ENCODE peak calls at places on chromosomes 16 and 17, in ten cellular contexts. K is adrenal gland; B is WTC11; L is osteocyte; A is endothelial cell of umbilical vein; E is AG09309; W is GM13976; D is CD8-positive, alpha-beta T cell; M is stomach; T is psoas muscle. N is an unnamed sample.

GRCh38 chr16:84194470-84195200 is 3.7 kb downstream of the ADAD2 start:
- DNase-seq in T (no peak), W (no peak), K (peak; percentile 69), D (peak; percentile 15), M (no peak), E (no peak), B (no peak), L (no peak), A (no peak), N (no peak)

GRCh38 chr17:5815396-5815795 is 231.1 kb upstream of the NLRP1 start:
- DNase-seq in A (no peak), E (no peak), B (no peak), K (no peak), D (no peak), M (no peak), T (no peak), L (peak; percentile 80), W (no peak), N (no peak)

GRCh38 chr17:77842148-77842905 is 116.2 kb upstream of the TNRC6C start:
- DNase-seq in M (no peak), T (no peak), K (no peak), A (peak; percentile 39), E (no peak), B (peak; percentile 8), D (no peak), W (no peak), L (no peak), N (peak; percentile 60)

GRCh38 chr16:70663524-70664324 is 17.4 kb downstream of the IL34 start:
- DNase-seq in K (no peak), L (peak; percentile 83), W (peak; percentile 31), B (no peak), M (no peak), A (no peak), T (no peak), E (no peak), D (no peak), N (peak; percentile 90)

GRCh38 chr17:49624896-49625295 is 49.2 kb downstream of the NXPH3 start:
- DNase-seq in L (no peak), D (no peak), T (no peak), B (no peak), W (no peak), E (no peak), A (no peak), K (no peak), M (no peak), N (no peak)

GRCh38 chr17:15921640-15922039 is 23.3 kb upstream of the ADORA2B start:
- DNase-seq in D (no peak), L (no peak), K (no peak), M (no peak), B (no peak), A (no peak), T (no peak), E (no peak), W (no peak), N (no peak)

GRCh38 chr17:31488264-31488981 is 96.9 kb downstream of the RAB11FIP4 start:
- DNase-seq in L (no peak), B (peak; percentile 56), W (no peak), A (no peak), T (no peak), K (no peak), D (no peak), M (peak; percentile 61), E (no peak), N (no peak)

GRCh38 chr17:70558821-70559220 is 389.5 kb downstream of the KCNJ2 start:
- DNase-seq in A (peak; percentile 90), W (no peak), E (no peak), M (no peak), B (no peak), L (no peak), T (no peak), K (no peak), D (no peak), N (no peak)

GRCh38 chr16:58658796-58659211 is 25.8 kb downstream of the SLC38A7 start:
- DNase-seq in K (no peak), B (no peak), A (no peak), T (no peak), L (no peak), E (no peak), M (no peak), D (no peak), W (no peak), N (no peak)

GRCh38 chr16:75206749-75207451 is at the start of gene CTRB2:
- DNase-seq in L (no peak), D (no peak), A (no peak), B (no peak), T (peak; percentile 10), K (no peak), M (no peak), W (peak; percentile 70), E (no peak), N (no peak)

GRCh38 chr17:28864991-28865849 is 10.4 kb downstream of the ERAL1 start:
- DNase-seq in A (peak; percentile 44), D (no peak), E (no peak), M (peak; percentile 51), T (no peak), L (no peak), K (no peak), W (no peak), B (no peak), N (no peak)

GRCh38 chr17:39744075-39744835 is 6.5 kb downstream of the GRB7 start:
- DNase-seq in E (no peak), K (no peak), B (no peak), M (no peak), D (no peak), A (no peak), L (no peak), T (no peak), W (no peak), N (peak; percentile 68)

GRCh38 chr16:19783847-19784736 is 66.0 kb downstream of the IQCK start:
- DNase-seq in B (no peak), A (no peak), D (no peak), E (no peak), K (peak; percentile 23), L (peak; percentile 38), W (no peak), T (no peak), M (no peak), N (no peak)

GRCh38 chr17:51120357-51120738 is 320 bp downstream of the SPAG9 start:
- DNase-seq in T (no peak), K (peak; percentile 81), M (peak; percentile 59), A (peak; percentile 55), E (no peak), D (peak; percentile 11), B (peak; percentile 33), L (no peak), W (no peak), N (peak; percentile 93)

GRCh38 chr16:69417537-69418199 is 6.8 kb upstream of the CYB5B start:
- DNase-seq in T (no peak), W (no peak), L (no peak), B (peak; percentile 41), A (peak; percentile 64), D (no peak), K (peak; percentile 79), E (no peak), M (no peak), N (no peak)

GRCh38 chr16:31395647-31396046 is 2.5 kb downstream of the ITGAD start:
- DNase-seq in L (no peak), M (no peak), D (no peak), E (no peak), B (no peak), K (peak; percentile 59), T (no peak), A (no peak), W (no peak), N (no peak)

DNA sequence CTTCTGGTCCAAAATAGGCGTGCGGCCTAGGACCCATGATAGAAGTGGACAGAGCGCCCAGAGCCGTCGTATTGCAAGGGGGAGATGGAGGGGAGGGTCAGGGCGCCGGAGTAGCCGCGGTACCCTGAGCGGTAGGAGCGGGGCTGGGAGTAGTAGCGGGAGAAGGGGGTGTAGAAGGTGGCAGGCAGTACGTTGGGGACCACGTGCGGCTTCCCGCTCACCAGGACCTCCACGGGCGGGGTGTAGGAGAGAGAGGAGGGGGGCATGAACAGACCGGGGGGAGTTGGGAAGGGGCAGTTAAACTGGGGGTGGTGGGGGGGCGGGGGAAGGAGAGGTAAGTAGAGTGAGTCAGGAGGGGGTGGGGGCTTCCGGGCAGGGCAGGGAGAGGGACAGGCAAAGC is 16.9 kb downstream of the ST6GALNAC2 start:
- DNase-seq in E (no peak), L (no peak), D (no peak), T (no peak), W (no peak), A (no peak), M (no peak), B (no peak), K (no peak), N (no peak)
- TF ChIP-seq CTCF in E (no peak), L (no peak), D (no peak), T (no peak), W (no peak), A (no peak), M (no peak), B (no peak), K (no peak), N (no peak)

GRCh38 chr17:61583242-61583641 is 7.8 kb downstream of the NACA2 start:
- DNase-seq in B (no peak), K (no peak), M (no peak), W (peak; percentile 45), A (peak; percentile 36), L (no peak), D (no peak), E (peak; percentile 47), T (no peak), N (no peak)
- TF ChIP-seq CTCF in B (no peak), K (no peak), M (no peak), W (no peak), A (peak; percentile 11), L (peak; percentile 55), D (peak; percentile 19), E (peak; percentile 46), T (no peak), N (peak; percentile 77)

DNA sequence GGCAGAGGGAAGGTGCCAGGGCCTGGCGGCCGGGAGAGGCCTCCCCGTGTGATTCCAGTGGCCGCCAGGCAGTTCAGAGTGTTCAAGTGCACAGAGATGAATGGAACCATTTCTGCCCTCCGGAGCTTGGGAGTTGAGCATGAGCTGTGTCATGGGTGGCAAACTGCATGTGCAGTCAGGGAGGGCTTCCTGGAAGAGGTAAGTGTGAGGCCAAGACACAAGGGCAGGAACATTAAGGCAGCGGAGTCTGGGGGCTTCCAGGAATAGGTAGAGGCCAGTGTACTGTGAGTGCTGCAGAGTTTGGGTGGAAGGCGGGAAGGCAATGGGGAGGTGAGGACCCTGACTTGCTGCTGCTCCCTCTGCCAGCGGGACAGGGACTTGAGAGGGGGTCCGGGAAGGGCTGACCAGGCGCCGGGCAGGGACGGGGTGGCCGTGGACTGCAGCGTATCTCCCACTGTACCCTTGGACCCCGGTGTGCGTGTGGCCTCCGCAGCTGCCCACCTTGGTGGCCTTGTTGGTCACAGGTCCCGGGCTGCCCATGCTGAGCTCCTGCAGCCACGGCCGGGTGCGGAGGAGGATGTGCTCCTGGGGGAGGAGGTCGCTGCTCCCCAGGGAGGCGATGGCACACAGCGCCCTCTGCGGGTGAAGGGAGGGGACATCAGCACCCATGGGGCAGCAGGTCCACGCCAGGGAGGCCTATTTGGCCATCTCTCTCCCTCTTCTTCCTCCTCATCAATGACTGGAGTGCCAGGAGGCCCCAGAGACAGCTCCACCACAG is 7.5 kb upstream of the CEP131 start:
- DNase-seq in L (no peak), K (no peak), A (no peak), D (no peak), T (no peak), W (no peak), E (no peak), B (peak; percentile 60), M (no peak), N (no peak)
- TF ChIP-seq CTCF in L (peak; percentile 34), K (no peak), A (no peak), D (no peak), T (no peak), W (peak; percentile 28), E (peak; percentile 37), B (peak; percentile 50), M (no peak), N (peak; percentile 68)

GRCh38 chr17:1300580-1300905 is 21.1 kb downstream of the TRARG1 start:
- DNase-seq in D (no peak), A (no peak), T (no peak), B (no peak), M (no peak), W (no peak), L (no peak), K (no peak), E (no peak), N (no peak)
- TF ChIP-seq CTCF in D (no peak), A (no peak), T (no peak), B (no peak), M (no peak), W (no peak), L (no peak), K (no peak), E (no peak), N (no peak)